ENCODE peak calls at places on chromosomes 6 and 20, in ten cellular contexts. R is Caki2; B is SW 1271; I is NCI-H2081; N is skeletal muscle cell; P is stomach; Z is activated CD8-positive, alpha-beta memory T cell treated with anti-CD3 and anti-CD28 coated beads for 24 hours; T is Kasumi-1; O is bronchial epithelial cell; X is activated T-helper 1 cell treated with anti-CD3 and anti-CD28 coated beads, Interleukin-12 subunit alpha, Interleukin-12 subunit beta, Interleukin-2, Interleukin-4 antibody, amounts not matched to agents 30 ng/mL and 10 ng/mL and 1 ng/mL, durations not matched to agents 14 hours and 24 hours and 36 hours. S is an unnamed sample.
A peak's percentile ranks its signal among the peaks of the same experiment; 100 is the strongest.

GRCh38 chr6:43215066-43215465 is 14.2 kb downstream of the DNPH1 start:
- DNase-seq in Z (no peak), X (no peak), N (no peak), T (no peak), R (no peak), B (no peak), I (no peak), O (no peak), P (no peak), S (no peak)

GRCh38 chr6:82842721-82843120 is 222.9 kb downstream of the UBE3D start:
- DNase-seq in N (peak; percentile 21), R (peak; percentile 69), I (no peak), P (no peak), B (no peak), T (no peak), Z (no peak), O (no peak), X (no peak), S (no peak)

GRCh38 chr20:13865825-13866351 is 81.1 kb downstream of the NDUFAF5 start:
- DNase-seq in O (peak; percentile 8), T (no peak), I (peak; percentile 62), X (no peak), R (no peak), B (no peak), N (peak; percentile 25), Z (no peak), P (no peak), S (peak; percentile 89)

GRCh38 chr20:3377644-3378043 is 29.8 kb downstream of the DNAAF9 start:
- DNase-seq in R (no peak), N (no peak), P (no peak), I (no peak), Z (no peak), T (no peak), X (no peak), O (no peak), B (no peak), S (no peak)

GRCh38 chr20:21609221-21609620 is 95.4 kb upstream of the NKX2-2 start:
- DNase-seq in T (no peak), B (no peak), I (no peak), O (peak; percentile 21), N (no peak), Z (no peak), X (no peak), R (no peak), P (no peak), S (no peak)

GRCh38 chr6:129183681-129184216 is 300.8 kb downstream of the LAMA2 start:
- DNase-seq in R (peak; percentile 12), Z (no peak), P (no peak), B (no peak), I (no peak), N (peak; percentile 53), T (no peak), O (peak; percentile 94), X (no peak), S (no peak)

GRCh38 chr6:13302751-13303667 is 25.3 kb downstream of the TBC1D7 start:
- DNase-seq in O (peak; percentile 99), N (peak; percentile 93), T (peak; percentile 98), P (peak; percentile 31), X (peak; percentile 65), Z (peak; percentile 73), I (peak; percentile 30), B (peak; percentile 49), R (peak; percentile 94), S (peak; percentile 92)

GRCh38 chr20:19433371-19434316 is 221.2 kb downstream of the SLC24A3 start:
- DNase-seq in N (no peak), I (no peak), O (no peak), P (no peak), B (no peak), T (no peak), Z (no peak), X (no peak), R (no peak), S (peak; percentile 74)

GRCh38 chr20:20366896-20367680 is 816 bp upstream of the INSM1 start:
- DNase-seq in B (no peak), X (no peak), T (no peak), Z (no peak), O (no peak), P (no peak), R (no peak), I (no peak), N (no peak), S (no peak)

GRCh38 chr20:57250607-57251343 is 15.7 kb downstream of the BMP7 start:
- DNase-seq in T (no peak), I (no peak), P (no peak), R (no peak), X (peak; percentile 4), O (no peak), B (no peak), Z (peak; percentile 64), N (no peak), S (no peak)

GRCh38 chr20:59145926-59146800 is 17.5 kb upstream of the ZNF831 start:
- DNase-seq in I (no peak), R (no peak), B (no peak), O (no peak), N (no peak), X (no peak), T (no peak), Z (peak; percentile 86), P (no peak), S (no peak)

GRCh38 chr6:126919947-126920346 is 198.5 kb upstream of the RSPO3 start:
- DNase-seq in B (peak; percentile 7), O (peak; percentile 90), N (peak; percentile 96), I (no peak), P (no peak), R (peak; percentile 12), T (no peak), X (no peak), Z (no peak), S (no peak)

GRCh38 chr6:163415620-163416379 is 1.3 kb downstream of the QKI start:
- DNase-seq in O (peak; percentile 50), Z (peak; percentile 76), X (peak; percentile 17), N (no peak), T (peak; percentile 69), R (peak; percentile 32), P (peak; percentile 52), B (peak; percentile 37), I (no peak), S (no peak)

GRCh38 chr20:59020938-59021551 is 1.8 kb downstream of the TUBB1 start:
- DNase-seq in T (no peak), P (no peak), B (no peak), Z (peak; percentile 19), I (no peak), N (peak; percentile 10), X (no peak), R (no peak), O (peak; percentile 72), S (no peak)

GRCh38 chr6:150702675-150703074 is 103.0 kb downstream of the PLEKHG1 start:
- DNase-seq in P (no peak), N (no peak), T (peak; percentile 5), I (no peak), B (no peak), R (no peak), Z (no peak), O (no peak), X (no peak), S (no peak)

GRCh38 chr20:53087034-53087777 is 115.0 kb downstream of the TSHZ2 start:
- DNase-seq in R (no peak), Z (no peak), T (no peak), N (no peak), B (no peak), X (no peak), I (no peak), O (no peak), P (no peak), S (no peak)

GRCh38 chr6:146041282-146041681 is 12.4 kb downstream of the GRM1 start:
- DNase-seq in X (no peak), N (no peak), O (peak; percentile 46), P (no peak), R (peak; percentile 6), T (peak; percentile 42), I (peak; percentile 12), B (no peak), Z (no peak), S (no peak)

GRCh38 chr6:116531675-116532570 is 13.6 kb downstream of the TRAPPC3L start:
- DNase-seq in N (no peak), B (no peak), Z (peak; percentile 71), T (peak; percentile 94), X (peak; percentile 56), O (peak; percentile 57), P (peak; percentile 56), R (peak; percentile 37), I (peak; percentile 49), S (no peak)

GRCh38 chr6:126188271-126188909 is 151.5 kb upstream of the CENPW start:
- DNase-seq in R (peak; percentile 9), Z (no peak), P (no peak), T (no peak), B (no peak), O (peak; percentile 43), I (no peak), X (no peak), N (peak; percentile 43), S (no peak)

GRCh38 chr20:45060341-45060740 is 40.6 kb downstream of the KCNS1 start:
- DNase-seq in X (no peak), O (no peak), B (no peak), N (no peak), R (no peak), T (no peak), Z (no peak), I (no peak), P (no peak), S (no peak)

GRCh38 chr6:106117579-106117978 is 31.4 kb downstream of the PRDM1 start:
- DNase-seq in B (no peak), I (no peak), R (no peak), O (no peak), T (peak; percentile 89), P (no peak), X (peak; percentile 54), Z (peak; percentile 79), N (no peak), S (no peak)

GRCh38 chr6:3346476-3346875 is 87.7 kb downstream of the PSMG4 start:
- DNase-seq in T (no peak), R (no peak), X (no peak), Z (no peak), P (no peak), I (no peak), O (no peak), N (no peak), B (no peak), S (no peak)

GRCh38 chr6:68094070-68094469 is 541.0 kb upstream of the ADGRB3 start:
- DNase-seq in T (no peak), P (no peak), N (no peak), O (no peak), I (no peak), X (no peak), Z (no peak), B (no peak), R (no peak), S (no peak)

GRCh38 chr6:131063028-131063763 is at the start of gene EPB41L2:
- DNase-seq in T (peak; percentile 84), I (peak; percentile 71), O (peak; percentile 67), Z (peak; percentile 89), R (peak; percentile 83), X (peak; percentile 76), B (peak; percentile 65), P (peak; percentile 86), N (peak; percentile 69), S (peak; percentile 96)

GRCh38 chr20:63968928-63969760 is 586 bp downstream of the ZNF512B start:
- DNase-seq in P (peak; percentile 27), O (no peak), X (no peak), Z (peak; percentile 76), R (no peak), B (no peak), T (no peak), I (no peak), N (no peak), S (no peak)

GRCh38 chr6:84687487-84687886 is 76.9 kb downstream of the TBX18 start:
- DNase-seq in B (no peak), P (no peak), T (no peak), N (no peak), R (no peak), O (peak; percentile 7), X (no peak), I (no peak), Z (no peak), S (no peak)

GRCh38 chr6:163337958-163338357 is 76.6 kb upstream of the QKI start:
- DNase-seq in P (no peak), I (no peak), O (peak; percentile 70), X (no peak), N (no peak), B (no peak), T (no peak), Z (no peak), R (no peak), S (no peak)

GRCh38 chr6:8060346-8060745 is 3.8 kb downstream of the BLOC1S5 start:
- DNase-seq in R (no peak), B (no peak), O (no peak), I (no peak), X (no peak), Z (no peak), P (no peak), N (no peak), T (no peak), S (no peak)

S was measured in esophagus muscularis mucosa.